ENCODE peak calls at places on chromosome 7, in four cellular contexts. K is AG04449, N is uterus, G is neural progenitor cell. D is an unnamed sample.

GRCh38 chr7:25759281-25759680 is 392.7 kb upstream of the NFE2L3 start:
- DNase-seq in K (no peak), N (no peak), G (no peak), D (no peak)

GRCh38 chr7:128115821-128116723 is 84.8 kb upstream of the LRRC4 start:
- DNase-seq in K (no peak), N (no peak), G (no peak), D (no peak)

GRCh38 chr7:130903358-130903974 is 169.5 kb upstream of the KLF14 start:
- DNase-seq in K (peak; percentile 94), N (no peak), G (no peak), D (no peak)

GRCh38 chr7:1691601-1692499 is 21.8 kb downstream of the ELFN1 start:
- DNase-seq in K (no peak), N (no peak), G (no peak), D (no peak)

GRCh38 chr7:92671502-92672169 is 81.4 kb upstream of the FAM133B start:
- DNase-seq in K (no peak), N (no peak), G (no peak), D (no peak)

GRCh38 chr7:114865564-114865963 is 56.3 kb upstream of the MDFIC start:
- DNase-seq in K (no peak), N (peak; percentile 30), G (peak; percentile 64), D (peak; percentile 30)

GRCh38 chr7:150406565-150407421 is 27.7 kb downstream of the ZNF775 start:
- DNase-seq in K (no peak), N (no peak), G (no peak), D (no peak)

GRCh38 chr7:25895792-25896171 is 256.2 kb upstream of the NFE2L3 start:
- DNase-seq in K (no peak), N (no peak), G (peak; percentile 25), D (no peak)

GRCh38 chr7:82443044-82443800 is at the start of gene CACNA2D1:
- DNase-seq in K (no peak), N (peak; percentile 38), G (peak; percentile 83), D (peak; percentile 72)

GRCh38 chr7:143303733-143304132 is 12.2 kb upstream of the CLCN1 start:
- DNase-seq in K (no peak), N (no peak), G (no peak), D (no peak)

GRCh38 chr7:157855452-157856213 is 518.8 kb downstream of the DNAJB6 start:
- DNase-seq in K (no peak), N (no peak), G (peak; percentile 50), D (no peak)

GRCh38 chr7:129664029-129665012 is 52.8 kb downstream of the NRF1 start:
- DNase-seq in K (peak; percentile 36), N (no peak), G (peak; percentile 27), D (no peak)

GRCh38 chr7:136687693-136688322 is 180.6 kb upstream of the CHRM2 start:
- DNase-seq in K (no peak), N (no peak), G (peak; percentile 40), D (peak; percentile 13)

GRCh38 chr7:91182819-91183405 is 81.3 kb upstream of the FZD1 start:
- DNase-seq in K (peak; percentile 81), N (no peak), G (no peak), D (no peak)

GRCh38 chr7:7639847-7640220 is 718 bp upstream of the UMAD1 start:
- DNase-seq in K (no peak), N (no peak), G (no peak), D (no peak)

GRCh38 chr7:82699773-82700186 is 256.2 kb upstream of the CACNA2D1 start:
- DNase-seq in K (no peak), N (no peak), G (no peak), D (no peak)

GRCh38 chr7:148540041-148540738 is 50.4 kb upstream of the C7orf33 start:
- DNase-seq in K (peak; percentile 12), N (peak; percentile 33), G (peak; percentile 23), D (no peak)

GRCh38 chr7:5450549-5451327 is 27.1 kb upstream of the TNRC18 start:
- DNase-seq in K (no peak), N (peak; percentile 65), G (peak; percentile 86), D (peak; percentile 72)

GRCh38 chr7:8131694-8132605 is 130.0 kb downstream of the ICA1 start:
- DNase-seq in K (no peak), N (no peak), G (no peak), D (no peak)

GRCh38 chr7:45072131-45073030 is 16.4 kb downstream of the NACAD start:
- DNase-seq in K (no peak), N (no peak), G (no peak), D (no peak)

GRCh38 chr7:42704710-42705109 is 207.2 kb downstream of the C7orf25 start:
- DNase-seq in K (no peak), N (no peak), G (no peak), D (no peak)

GRCh38 chr7:107276220-107276827 is 107.5 kb downstream of the HBP1 start:
- DNase-seq in K (no peak), N (no peak), G (no peak), D (no peak)

GRCh38 chr7:24531255-24531654 is 42.0 kb upstream of the PALS2 start:
- DNase-seq in K (no peak), N (no peak), G (no peak), D (no peak)

GRCh38 chr7:503046-503574 is 16.5 kb downstream of the PDGFA start:
- DNase-seq in K (no peak), N (no peak), G (no peak), D (no peak)

GRCh38 chr7:2309889-2310331 is 4.3 kb downstream of the SNX8 start:
- DNase-seq in K (peak; percentile 42), N (no peak), G (peak; percentile 87), D (peak; percentile 55)

GRCh38 chr7:49091519-49091918 is 167.2 kb downstream of the CDC14C start:
- DNase-seq in K (no peak), N (no peak), G (no peak), D (no peak)

GRCh38 chr7:18978108-18978495 is 139.3 kb downstream of the TWIST1 start:
- DNase-seq in K (peak; percentile 79), N (no peak), G (no peak), D (no peak)

DNA sequence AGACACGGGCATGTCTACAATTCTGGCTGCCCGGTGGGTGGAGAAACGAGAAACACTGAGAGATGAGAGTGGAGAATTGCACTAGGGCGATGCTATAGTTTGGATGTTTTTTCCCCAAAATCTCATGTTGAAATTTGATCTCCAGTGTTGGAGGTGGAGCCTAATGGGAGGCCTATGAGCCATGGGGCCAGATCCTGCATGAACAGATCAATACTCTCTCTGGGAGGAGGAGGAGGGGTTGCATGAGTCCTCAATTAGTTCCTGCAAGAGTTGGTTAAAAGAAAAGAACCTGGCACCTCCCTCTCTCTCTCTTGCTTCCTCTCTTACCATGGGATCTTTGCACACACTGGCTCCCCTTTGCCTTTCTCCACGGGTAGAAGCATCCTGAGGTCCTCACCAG is 299.1 kb downstream of the CALN1 start:
- DNase-seq in K (no peak), N (no peak), G (no peak), D (no peak)
- TF ChIP-seq CTCF in K (no peak), N (no peak), G (no peak), D (no peak)

DNA sequence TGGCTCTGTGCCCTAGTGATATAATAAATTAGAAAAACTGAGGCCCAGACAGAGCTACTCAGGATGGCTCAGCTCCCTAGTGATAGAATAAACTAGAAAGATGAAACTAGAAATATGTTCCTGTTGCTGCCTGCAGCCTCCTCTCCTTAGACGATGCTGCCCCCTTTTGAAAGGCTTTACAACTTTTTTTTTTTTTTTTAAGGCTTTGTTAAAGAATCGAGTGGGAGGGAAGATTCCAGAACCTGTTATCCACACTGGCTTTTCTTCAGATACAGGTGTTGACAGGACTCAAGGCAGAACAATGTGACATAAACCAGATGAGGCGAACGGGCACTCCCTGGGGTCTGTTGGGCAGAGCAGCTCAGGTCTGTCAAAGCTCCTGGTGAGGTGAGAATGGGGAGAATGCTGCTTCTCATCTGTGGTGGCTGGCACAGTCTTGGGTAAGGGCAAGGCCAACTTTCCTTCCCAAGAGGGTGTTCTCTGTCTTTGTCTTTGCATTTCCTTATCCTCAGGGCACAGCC is 175.1 kb downstream of the COBL start:
- DNase-seq in K (no peak), N (no peak), G (peak; percentile 59), D (no peak)
- TF ChIP-seq CTCF in K (peak; percentile 52), N (peak; percentile 50), G (peak; percentile 83), D (peak; percentile 56)

GRCh38 chr7:70694909-70695803 is 436.8 kb upstream of the GALNT17 start:
- DNase-seq in K (no peak), N (peak; percentile 31), G (peak; percentile 70), D (peak; percentile 53)

GRCh38 chr7:70693300-70693689 is 438.6 kb upstream of the GALNT17 start:
- DNase-seq in K (no peak), N (no peak), G (no peak), D (no peak)

GRCh38 chr7:70694357-70694908 is 437.5 kb upstream of the GALNT17 start:
- DNase-seq in K (no peak), N (no peak), G (peak; percentile 91), D (peak; percentile 62)

GRCh38 chr7:70695804-70696104 is 436.2 kb upstream of the GALNT17 start:
- DNase-seq in K (no peak), N (no peak), G (peak; percentile 37), D (no peak)

DNA sequence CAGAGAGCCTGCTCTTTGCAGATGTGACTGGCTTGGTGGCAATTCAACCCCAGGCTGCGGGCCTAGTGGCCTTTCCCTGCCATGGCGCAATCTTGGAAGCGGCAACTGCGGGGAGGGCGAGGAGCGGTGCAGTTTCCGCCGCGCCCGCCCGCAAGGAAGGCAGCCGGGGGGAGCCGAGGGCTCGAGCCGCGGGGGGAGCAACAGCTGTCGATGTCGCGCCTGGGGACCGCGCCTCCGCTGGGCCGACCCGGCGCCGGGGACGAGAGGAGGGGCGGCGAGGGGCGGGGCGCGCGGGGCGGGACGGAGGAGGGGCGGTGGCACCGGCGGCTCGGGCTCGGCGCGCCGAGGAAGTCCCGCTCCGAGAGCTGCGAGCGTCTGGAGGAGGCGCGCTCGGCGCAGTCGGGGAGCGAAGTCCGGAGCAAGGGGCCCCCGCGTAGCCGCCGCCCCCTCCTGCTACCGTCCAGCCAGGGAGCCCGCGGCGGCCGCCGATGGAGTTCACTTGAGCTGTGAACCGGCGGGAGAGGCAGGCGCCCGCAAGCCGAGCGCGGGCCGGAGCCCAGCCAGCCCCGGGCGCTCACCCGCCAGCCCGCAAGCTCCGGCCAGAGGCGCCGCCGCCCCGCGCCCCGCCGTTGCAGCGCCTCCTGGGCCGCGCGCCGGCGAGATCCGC is 438.1 kb upstream of the GALNT17 start:
- DNase-seq in K (no peak), N (peak; percentile 59), G (peak; percentile 91), D (peak; percentile 86)
- TF ChIP-seq CTCF in K (no peak), N (no peak), G (peak; percentile 39), D (no peak)

GRCh38 chr7:105943486-105943885 is 19.6 kb upstream of the CDHR3 start:
- DNase-seq in K (no peak), N (no peak), G (no peak), D (no peak)
- TF ChIP-seq CTCF in K (no peak), N (no peak), G (no peak), D (no peak)

GRCh38 chr7:27349621-27350020 is 107.0 kb downstream of the EVX1 start:
- DNase-seq in K (no peak), N (no peak), G (no peak), D (no peak)
- TF ChIP-seq CTCF in K (no peak), N (no peak), G (no peak), D (no peak)

GRCh38 chr7:35723011-35723410 is 28.1 kb upstream of the HERPUD2 start:
- DNase-seq in K (no peak), N (no peak), G (no peak), D (no peak)
- TF ChIP-seq CTCF in K (no peak), N (no peak), G (no peak), D (no peak)

GRCh38 chr7:155069992-155070827 is at the start of gene HTR5A:
- DNase-seq in K (peak; percentile 24), N (peak; percentile 65), G (peak; percentile 98), D (peak; percentile 99)
- TF ChIP-seq CTCF in K (peak; percentile 15), N (peak; percentile 29), G (peak; percentile 19), D (no peak)